ENCODE peak calls at places on chromosomes 1 and 21, in eight cellular contexts. M is HCT116, S is mesenchymal stem cell, D is GM23248, W is neuronal stem cell, T is K562, Z is PC-3, G is astrocyte. K is an unnamed sample.

GRCh38 chr1:202205523-202206190 is 12.1 kb downstream of the LGR6 start:
- DNase-seq in T (no peak), S (no peak), W (no peak), M (no peak), G (no peak), D (no peak), Z (no peak), K (no peak)

GRCh38 chr1:244046907-244047738 is 4.0 kb upstream of the ZBTB18 start:
- DNase-seq in W (no peak), Z (peak; percentile 18), M (no peak), S (peak; percentile 63), G (peak; percentile 68), D (peak; percentile 58), T (no peak), K (no peak)

GRCh38 chr1:157137051-157137772 is 983 bp downstream of the ETV3 start:
- DNase-seq in W (no peak), M (no peak), S (peak; percentile 72), T (peak; percentile 38), D (peak; percentile 64), Z (peak; percentile 23), G (no peak), K (no peak)

GRCh38 chr1:110783292-110783918 is 89.5 kb upstream of the CD53 start:
- DNase-seq in T (peak; percentile 72), D (peak; percentile 62), W (peak; percentile 48), Z (peak; percentile 73), S (peak; percentile 44), M (peak; percentile 48), G (peak; percentile 16), K (no peak)

GRCh38 chr1:215631489-215631888 is 64.4 kb downstream of the KCTD3 start:
- DNase-seq in M (no peak), T (no peak), D (peak; percentile 43), W (no peak), G (no peak), S (peak; percentile 6), Z (peak; percentile 80), K (no peak)

GRCh38 chr1:182841368-182841988 is 2.3 kb downstream of the DHX9 start:
- DNase-seq in D (peak; percentile 65), G (peak; percentile 68), S (peak; percentile 59), W (no peak), M (no peak), Z (peak; percentile 24), T (no peak), K (no peak)

GRCh38 chr1:155038602-155039307 is 5.1 kb downstream of the DCST1 start:
- DNase-seq in D (peak; percentile 87), S (peak; percentile 63), Z (peak; percentile 89), M (no peak), W (no peak), T (no peak), G (peak; percentile 10), K (no peak)

GRCh38 chr1:160666079-160666442 is 19.2 kb upstream of the SLAMF1 start:
- DNase-seq in T (no peak), D (no peak), S (no peak), W (no peak), M (no peak), Z (no peak), G (no peak), K (no peak)

GRCh38 chr1:68111804-68112436 is 61.5 kb upstream of the DIRAS3 start:
- DNase-seq in D (peak; percentile 92), S (peak; percentile 58), M (peak; percentile 45), T (no peak), W (peak; percentile 36), Z (peak; percentile 79), G (peak; percentile 89), K (no peak)

GRCh38 chr1:40421694-40422384 is 28.4 kb upstream of the ZFP69B start:
- DNase-seq in G (peak; percentile 30), D (no peak), M (no peak), S (no peak), Z (peak; percentile 55), T (no peak), W (no peak), K (no peak)

GRCh38 chr1:147072371-147073061 is 99.8 kb downstream of the PRKAB2 start:
- DNase-seq in T (no peak), D (peak; percentile 56), W (no peak), M (no peak), S (no peak), Z (no peak), G (no peak), K (no peak)

GRCh38 chr21:43611598-43612369 is 47.5 kb downstream of the HSF2BP start:
- DNase-seq in T (peak; percentile 68), Z (peak; percentile 77), G (peak; percentile 41), W (peak; percentile 32), M (peak; percentile 59), S (peak; percentile 92), D (peak; percentile 38), K (no peak)

GRCh38 chr1:2199042-2199810 is 4.7 kb upstream of the FAAP20 start:
- DNase-seq in D (peak; percentile 94), M (peak; percentile 74), S (peak; percentile 94), T (peak; percentile 91), G (peak; percentile 78), Z (peak; percentile 96), W (peak; percentile 62), K (no peak)

GRCh38 chr1:8702848-8703810 is 114.3 kb downstream of the RERE start:
- DNase-seq in M (peak; percentile 82), D (peak; percentile 93), S (peak; percentile 95), Z (peak; percentile 93), W (peak; percentile 92), G (peak; percentile 91), T (peak; percentile 92), K (no peak)

GRCh38 chr1:173002891-173003582 is 47.7 kb downstream of the TNFSF18 start:
- DNase-seq in T (no peak), G (peak; percentile 68), W (no peak), S (peak; percentile 90), M (no peak), Z (peak; percentile 49), D (peak; percentile 91), K (no peak)

GRCh38 chr1:21638531-21639341 is 30.4 kb downstream of the RAP1GAP start:
- DNase-seq in T (peak; percentile 79), D (peak; percentile 52), S (peak; percentile 64), M (peak; percentile 79), W (no peak), G (peak; percentile 67), Z (peak; percentile 84), K (no peak)

GRCh38 chr1:78092686-78093085 is 46.9 kb downstream of the GIPC2 start:
- DNase-seq in D (peak; percentile 69), W (no peak), T (no peak), S (no peak), M (peak; percentile 40), Z (peak; percentile 82), G (no peak), K (no peak)

GRCh38 chr1:114353233-114353632 is 157.8 kb downstream of the TRIM33 start:
- DNase-seq in T (peak; percentile 10), G (peak; percentile 90), D (peak; percentile 71), Z (peak; percentile 38), W (no peak), S (no peak), M (no peak), K (no peak)

GRCh38 chr1:29835486-29836273 is 599.4 kb downstream of the PTPRU start:
- DNase-seq in W (no peak), M (no peak), S (no peak), G (peak; percentile 4), T (no peak), Z (no peak), D (no peak), K (no peak)

DNA sequence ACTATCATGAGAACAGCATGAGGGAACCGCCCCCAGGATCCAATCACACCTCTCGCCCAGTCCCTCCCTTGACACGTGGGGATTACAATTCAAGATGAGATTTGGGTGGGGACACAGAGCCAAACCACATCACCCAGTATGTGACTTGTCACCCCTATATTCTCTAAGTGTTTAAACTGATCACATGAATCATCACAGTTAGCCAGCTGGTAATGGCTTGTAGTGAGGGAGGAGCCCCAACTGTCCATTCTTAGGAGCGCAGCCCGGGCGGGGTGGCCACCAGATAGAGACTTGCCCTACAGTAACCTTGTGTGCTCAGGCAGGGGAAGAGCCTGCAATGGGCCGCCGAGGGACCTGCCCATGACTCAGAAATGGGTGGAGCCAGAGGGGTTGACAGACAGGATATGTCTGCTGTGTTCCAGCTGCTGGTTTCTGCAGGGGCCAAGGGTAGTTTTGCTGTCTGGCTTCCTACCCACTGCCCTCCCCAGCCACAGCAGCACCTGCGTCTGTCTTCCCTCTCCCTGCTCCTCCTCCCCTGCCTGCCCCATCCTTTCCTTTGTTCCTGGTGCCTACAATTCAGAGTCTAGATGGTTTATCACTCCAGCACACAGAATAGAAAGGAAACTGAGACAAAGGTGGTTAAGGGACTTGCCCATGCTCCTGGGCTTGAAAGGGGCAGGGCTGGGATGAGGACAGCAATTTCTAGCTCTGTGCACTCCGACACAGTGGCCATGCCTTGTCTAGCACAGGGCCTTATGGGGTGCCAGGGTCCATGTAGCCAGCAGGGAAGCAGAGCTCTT is 9.2 kb downstream of the ABCG1 start:
- DNase-seq in S (peak; percentile 92), D (peak; percentile 88), W (no peak), T (peak; percentile 77), M (peak; percentile 64), G (peak; percentile 45), Z (peak; percentile 79), K (no peak)
- H3K9ac ChIP-seq in S (no peak overlapping the region), D (no peak overlapping the region), W (no peak overlapping the region), T (no peak overlapping the region), M (peak overlapping the region; percentile 24), G (no peak overlapping the region), Z (no peak overlapping the region), K (no peak overlapping the region)

DNA sequence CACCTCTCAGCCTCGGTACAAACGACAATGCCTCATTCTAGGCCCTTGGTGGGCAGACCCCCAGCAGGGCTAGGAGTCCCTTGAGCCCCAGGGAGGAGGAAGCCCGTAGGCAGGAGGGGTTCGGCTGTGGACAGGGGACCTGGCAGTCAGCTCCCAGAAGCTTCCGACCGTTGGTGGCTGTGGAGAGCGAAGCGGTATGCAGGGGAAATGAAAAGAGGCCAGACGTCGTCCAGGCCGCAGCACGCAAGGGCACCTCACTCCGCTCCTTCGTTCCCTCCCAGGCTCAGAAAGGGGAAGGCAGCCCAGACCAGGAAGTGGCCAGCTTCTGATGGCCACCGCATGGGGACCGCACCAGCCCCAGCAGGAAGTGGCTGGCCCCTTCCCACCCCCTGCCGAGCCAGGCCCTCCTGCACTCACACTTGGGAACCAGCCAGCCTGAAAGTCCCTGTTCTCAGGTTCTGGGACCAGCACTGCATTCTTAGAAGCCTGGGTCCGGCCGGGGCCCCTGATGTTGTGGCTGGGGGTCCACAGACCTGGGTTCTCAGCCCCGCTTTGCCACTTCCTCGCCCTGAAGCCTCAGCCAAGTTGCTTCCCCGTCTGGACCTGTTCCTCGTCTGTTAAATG is 103.9 kb upstream of the RUNX3 start:
- DNase-seq in Z (no peak), D (no peak), W (no peak), S (no peak), G (no peak), M (no peak), T (no peak), K (no peak)
- H3K4me3 ChIP-seq in Z (no peak overlapping the region), D (no peak overlapping the region), W (no peak overlapping the region), S (no peak overlapping the region), G (no peak overlapping the region), M (no peak overlapping the region), T (no peak overlapping the region), K (no peak overlapping the region)

DNA sequence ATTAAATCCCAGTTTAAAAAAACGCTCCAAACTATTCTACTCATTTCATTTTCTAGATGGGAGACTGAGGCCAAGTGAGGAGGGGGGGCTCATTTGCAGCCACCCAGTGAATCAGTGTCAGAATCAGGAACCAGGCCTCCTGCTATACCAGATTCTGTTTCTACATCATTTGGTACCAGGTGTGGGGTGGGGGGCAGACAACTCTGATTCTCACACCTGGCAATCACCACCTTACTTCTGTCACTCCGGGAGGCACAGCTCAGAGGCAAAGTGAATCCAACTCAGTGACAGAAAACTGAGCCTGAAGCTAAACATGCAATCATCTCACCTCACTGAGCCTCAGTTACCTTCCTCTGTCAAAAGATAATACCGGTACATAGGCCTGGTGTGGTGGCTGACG is 23.5 kb upstream of the ID3 start:
- DNase-seq in Z (no peak), M (no peak), G (no peak), T (no peak), D (no peak), W (no peak), S (no peak), K (no peak)
- H3K9ac ChIP-seq in Z (no peak overlapping the region), M (no peak overlapping the region), G (no peak overlapping the region), T (no peak overlapping the region), D (no peak overlapping the region), W (no peak overlapping the region), S (no peak overlapping the region), K (no peak overlapping the region)

GRCh38 chr1:153543738-153544135 is 1.9 kb downstream of the S100A4 start:
- DNase-seq in T (no peak), W (no peak), S (no peak), Z (no peak), M (no peak), D (peak; percentile 45), G (no peak), K (no peak)
- H3K4me3 ChIP-seq in T (no peak overlapping the region), W (no peak overlapping the region), S (no peak overlapping the region), Z (no peak overlapping the region), M (no peak overlapping the region), D (peak overlapping the region; percentile 74), G (no peak overlapping the region), K (no peak overlapping the region)